ENCODE peak calls at places on chromosome 17, in seven cellular contexts. N is AG20443, E is HFFc6, W is hypothalamus, X is NCI-H1694 treated with DMSO at 0.1 percent for 48 hours, S is hepatic stellate cell, K is breast epithelium. L is an unnamed sample.

GRCh38 chr17:7914771-7915610 is 1.1 kb downstream of the RNF227 start:
- DNase-seq in K (no peak), N (no peak), W (peak), S (peak), X (no peak), E (peak), L (no peak)

GRCh38 chr17:81257533-81257932 is 18.4 kb downstream of the NDUFAF8 start:
- DNase-seq in E (no peak), S (no peak), K (no peak), X (no peak), W (no peak), N (no peak), L (no peak)

GRCh38 chr17:74690409-74690825 is 22.3 kb downstream of the CD300LF start:
- DNase-seq in K (no peak), W (no peak), X (no peak), E (no peak), N (no peak), S (no peak), L (peak)

GRCh38 chr17:45813051-45813731 is 29.1 kb downstream of the CRHR1 start:
- DNase-seq in E (no peak), X (no peak), S (no peak), W (peak), K (no peak), N (no peak), L (no peak)

GRCh38 chr17:17514993-17515920 is 19.1 kb upstream of the RASD1 start:
- DNase-seq in K (no peak), X (no peak), W (no peak), S (no peak), E (peak), N (peak), L (no peak)

GRCh38 chr17:69150333-69150732 is 8.6 kb upstream of the ABCA6 start:
- DNase-seq in N (no peak), X (no peak), K (no peak), W (no peak), S (no peak), E (no peak), L (no peak)

GRCh38 chr17:9880582-9880999 is 24.5 kb downstream of the RCVRN start:
- DNase-seq in S (no peak), W (no peak), E (peak), K (no peak), N (no peak), X (no peak), L (peak)

GRCh38 chr17:8300629-8301242 is 5.5 kb upstream of the SLC25A35 start:
- DNase-seq in N (peak), E (peak), W (peak), S (peak), K (no peak), X (peak), L (peak)

GRCh38 chr17:50799582-50799981 is 32.3 kb upstream of the ANKRD40CL start:
- DNase-seq in N (no peak), S (no peak), X (no peak), W (no peak), K (no peak), E (no peak), L (no peak)